ENCODE peak calls at places on chromosomes 1 and 21, in eight cellular contexts. D is effector memory CD8-positive, alpha-beta T cell; A is cardiac fibroblast; G is iPS-NIHi11; Y is GM23248; R is EH; K is non-pigmented ciliary epithelial cell; U is Panc1. T is an unnamed sample.

GRCh38 chr1:41735587-41736290 is 183.0 kb downstream of the HIVEP3 start:
- DNase-seq in Y (no peak), U (no peak), R (no peak), D (no peak), G (peak; percentile 41), K (no peak), A (no peak), T (no peak)

GRCh38 chr21:44441581-44442265 is 13.6 kb upstream of the LRRC3 start:
- DNase-seq in U (no peak), D (no peak), R (no peak), G (peak; percentile 4), A (no peak), K (no peak), Y (no peak), T (no peak)

GRCh38 chr1:15406911-15407559 is 2.7 kb upstream of the EFHD2 start:
- DNase-seq in G (no peak), D (no peak), Y (peak; percentile 97), A (peak; percentile 84), K (no peak), U (no peak), R (peak; percentile 90), T (peak; percentile 75)

GRCh38 chr1:218930879-218931278 is 242.8 kb upstream of the LYPLAL1 start:
- DNase-seq in D (no peak), A (peak; percentile 82), K (peak; percentile 35), G (no peak), U (no peak), R (peak; percentile 89), Y (no peak), T (peak; percentile 83)

GRCh38 chr1:101253976-101254660 is 17.3 kb downstream of the S1PR1 start:
- DNase-seq in Y (peak; percentile 87), U (no peak), G (no peak), R (peak; percentile 85), K (no peak), A (peak; percentile 53), D (no peak), T (peak; percentile 57)

GRCh38 chr1:240107058-240107684 is 15.5 kb downstream of the FMN2 start:
- DNase-seq in D (no peak), K (no peak), G (no peak), U (no peak), A (peak; percentile 43), R (peak; percentile 81), Y (peak; percentile 82), T (peak; percentile 81)

GRCh38 chr1:236833593-236833992 is 38.5 kb downstream of the MTR start:
- DNase-seq in K (no peak), U (no peak), D (no peak), R (no peak), G (no peak), A (no peak), Y (no peak), T (no peak)

GRCh38 chr1:28067523-28068090 is 20.8 kb downstream of the EYA3 start:
- DNase-seq in K (no peak), U (no peak), A (peak; percentile 36), D (no peak), G (no peak), Y (peak; percentile 21), R (no peak), T (peak; percentile 59)

T was measured in iris pigment epithelial cell.